ENCODE peak calls at places on chromosomes 1 and 21, in eight cellular contexts. One of them, this sample, is unnamed.

GRCh38 chr1:118928739-118929554 is 59.2 kb downstream of the TBX15 start:
- DNase-seq in ovary: no peak
- DNase-seq in breast epithelium: no peak
- DNase-seq in mammary epithelial cell: peak
- DNase-seq in A549: peak
- DNase-seq in transverse colon: no peak
- DNase-seq in left lung: no peak
- DNase-seq in astrocyte of the spinal cord: peak
- DNase-seq in this sample: peak

GRCh38 chr1:169094897-169095569 is 11.5 kb upstream of the ATP1B1 start:
- DNase-seq in mammary epithelial cell: no peak
- DNase-seq in astrocyte of the spinal cord: no peak
- DNase-seq in transverse colon: peak
- DNase-seq in ovary: no peak
- DNase-seq in left lung: no peak
- DNase-seq in A549: no peak
- DNase-seq in breast epithelium: no peak
- DNase-seq in this sample: no peak

GRCh38 chr1:156814571-156815260 is 1.9 kb downstream of the SH2D2A start:
- DNase-seq in breast epithelium: no peak
- DNase-seq in mammary epithelial cell: no peak
- DNase-seq in transverse colon: no peak
- DNase-seq in astrocyte of the spinal cord: no peak
- DNase-seq in ovary: no peak
- DNase-seq in left lung: no peak
- DNase-seq in A549: no peak
- DNase-seq in this sample: no peak

GRCh38 chr1:212525479-212526110 is 83.0 kb upstream of the ATF3 start:
- DNase-seq in ovary: no peak
- DNase-seq in A549: no peak
- DNase-seq in breast epithelium: no peak
- DNase-seq in mammary epithelial cell: peak
- DNase-seq in astrocyte of the spinal cord: peak
- DNase-seq in left lung: no peak
- DNase-seq in transverse colon: no peak
- DNase-seq in this sample: no peak

GRCh38 chr21:43611598-43612369 is 47.5 kb downstream of the HSF2BP start:
- DNase-seq in breast epithelium: peak
- DNase-seq in A549: peak
- DNase-seq in mammary epithelial cell: peak
- DNase-seq in ovary: peak
- DNase-seq in astrocyte of the spinal cord: peak
- DNase-seq in left lung: peak
- DNase-seq in transverse colon: peak
- DNase-seq in this sample: no peak

GRCh38 chr1:115364044-115364775 is 26.2 kb upstream of the NGF start:
- DNase-seq in mammary epithelial cell: no peak
- DNase-seq in transverse colon: no peak
- DNase-seq in left lung: no peak
- DNase-seq in astrocyte of the spinal cord: peak
- DNase-seq in A549: no peak
- DNase-seq in breast epithelium: no peak
- DNase-seq in ovary: no peak
- DNase-seq in this sample: no peak

GRCh38 chr1:234998174-234998741 is 130.4 kb downstream of the TOMM20 start:
- DNase-seq in A549: peak
- DNase-seq in left lung: peak
- DNase-seq in breast epithelium: peak
- DNase-seq in astrocyte of the spinal cord: peak
- DNase-seq in mammary epithelial cell: peak
- DNase-seq in ovary: peak
- DNase-seq in transverse colon: peak
- DNase-seq in this sample: no peak

GRCh38 chr1:89894210-89894668 is 73.4 kb downstream of the LRRC8D start:
- DNase-seq in left lung: no peak
- DNase-seq in astrocyte of the spinal cord: peak
- DNase-seq in A549: peak
- DNase-seq in breast epithelium: no peak
- DNase-seq in ovary: no peak
- DNase-seq in mammary epithelial cell: peak
- DNase-seq in transverse colon: no peak
- DNase-seq in this sample: no peak

GRCh38 chr1:187001198-187001904 is 172.6 kb downstream of the PLA2G4A start:
- DNase-seq in breast epithelium: no peak
- DNase-seq in A549: peak
- DNase-seq in ovary: no peak
- DNase-seq in left lung: no peak
- DNase-seq in mammary epithelial cell: peak
- DNase-seq in astrocyte of the spinal cord: peak
- DNase-seq in transverse colon: no peak
- DNase-seq in this sample: no peak

GRCh38 chr1:118842462-118843201 is 145.5 kb downstream of the TBX15 start:
- DNase-seq in A549: no peak
- DNase-seq in left lung: peak
- DNase-seq in astrocyte of the spinal cord: no peak
- DNase-seq in breast epithelium: no peak
- DNase-seq in transverse colon: no peak
- DNase-seq in mammary epithelial cell: no peak
- DNase-seq in ovary: no peak
- DNase-seq in this sample: no peak

DNA sequence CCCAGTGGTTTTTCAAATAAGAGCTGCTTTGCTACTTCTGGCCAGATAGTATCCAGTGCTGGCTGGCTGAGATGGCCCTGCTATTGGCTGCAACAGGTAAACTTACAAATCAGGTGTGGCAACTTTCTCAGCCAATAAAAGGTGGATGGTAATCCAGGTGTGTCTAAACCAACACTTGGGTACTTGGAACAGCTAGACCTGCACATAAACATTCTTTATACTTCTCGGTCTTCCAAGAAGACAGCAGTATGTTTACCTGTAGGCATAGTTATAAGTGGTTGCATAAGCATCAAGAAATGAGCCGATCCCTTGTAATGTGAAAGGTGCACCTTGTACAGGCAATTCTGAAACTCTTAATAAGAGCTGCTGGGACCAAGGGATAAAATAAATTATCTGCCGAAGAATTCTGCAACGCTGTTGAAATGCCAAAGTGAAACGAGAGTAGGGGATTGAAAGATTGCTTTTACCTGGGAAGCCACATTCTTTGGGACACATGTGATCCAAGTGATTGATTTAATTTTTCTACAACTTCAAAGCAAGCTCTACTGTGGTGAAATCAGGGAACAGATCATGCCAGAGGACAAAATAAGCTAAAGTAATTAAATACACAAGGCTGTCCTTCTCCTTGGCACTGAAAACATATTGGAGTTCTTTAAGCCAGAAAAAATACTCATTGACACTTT is at the start of gene CLDN8:
- DNase-seq in left lung: no peak
- DNase-seq in transverse colon: peak
- DNase-seq in breast epithelium: no peak
- DNase-seq in astrocyte of the spinal cord: no peak
- DNase-seq in mammary epithelial cell: peak
- DNase-seq in A549: no peak
- DNase-seq in ovary: no peak
- DNase-seq in this sample: no peak
- H3K4me3 ChIP-seq in left lung: no peak
- H3K4me3 ChIP-seq in transverse colon: no peak
- H3K4me3 ChIP-seq in breast epithelium: no peak
- H3K4me3 ChIP-seq in astrocyte of the spinal cord: no peak
- H3K4me3 ChIP-seq in mammary epithelial cell: no peak
- H3K4me3 ChIP-seq in A549: no peak
- H3K4me3 ChIP-seq in ovary: no peak
- H3K4me3 ChIP-seq in this sample: no peak

GRCh38 chr1:1779691-1780597 is 1.7 kb upstream of the NADK start:
- DNase-seq in left lung: peak
- DNase-seq in A549: no peak
- DNase-seq in mammary epithelial cell: peak
- DNase-seq in transverse colon: peak
- DNase-seq in astrocyte of the spinal cord: peak
- DNase-seq in breast epithelium: no peak
- DNase-seq in ovary: peak
- DNase-seq in this sample: peak

GRCh38 chr1:1781526-1781903 is 3.2 kb upstream of the NADK start:
- DNase-seq in left lung: no peak
- DNase-seq in breast epithelium: no peak
- DNase-seq in A549: no peak
- DNase-seq in astrocyte of the spinal cord: no peak
- DNase-seq in mammary epithelial cell: no peak
- DNase-seq in transverse colon: peak
- DNase-seq in ovary: no peak
- DNase-seq in this sample: no peak

GRCh38 chr1:1782399-1783221 is 4.3 kb upstream of the NADK start:
- DNase-seq in astrocyte of the spinal cord: peak
- DNase-seq in ovary: peak
- DNase-seq in breast epithelium: no peak
- DNase-seq in mammary epithelial cell: no peak
- DNase-seq in A549: peak
- DNase-seq in transverse colon: peak
- DNase-seq in left lung: peak
- DNase-seq in this sample: no peak

GRCh38 chr1:1778827-1779675 is 781 bp upstream of the NADK start:
- DNase-seq in left lung: peak
- DNase-seq in A549: no peak
- DNase-seq in mammary epithelial cell: peak
- DNase-seq in breast epithelium: peak
- DNase-seq in astrocyte of the spinal cord: no peak
- DNase-seq in transverse colon: peak
- DNase-seq in ovary: peak
- DNase-seq in this sample: no peak

DNA sequence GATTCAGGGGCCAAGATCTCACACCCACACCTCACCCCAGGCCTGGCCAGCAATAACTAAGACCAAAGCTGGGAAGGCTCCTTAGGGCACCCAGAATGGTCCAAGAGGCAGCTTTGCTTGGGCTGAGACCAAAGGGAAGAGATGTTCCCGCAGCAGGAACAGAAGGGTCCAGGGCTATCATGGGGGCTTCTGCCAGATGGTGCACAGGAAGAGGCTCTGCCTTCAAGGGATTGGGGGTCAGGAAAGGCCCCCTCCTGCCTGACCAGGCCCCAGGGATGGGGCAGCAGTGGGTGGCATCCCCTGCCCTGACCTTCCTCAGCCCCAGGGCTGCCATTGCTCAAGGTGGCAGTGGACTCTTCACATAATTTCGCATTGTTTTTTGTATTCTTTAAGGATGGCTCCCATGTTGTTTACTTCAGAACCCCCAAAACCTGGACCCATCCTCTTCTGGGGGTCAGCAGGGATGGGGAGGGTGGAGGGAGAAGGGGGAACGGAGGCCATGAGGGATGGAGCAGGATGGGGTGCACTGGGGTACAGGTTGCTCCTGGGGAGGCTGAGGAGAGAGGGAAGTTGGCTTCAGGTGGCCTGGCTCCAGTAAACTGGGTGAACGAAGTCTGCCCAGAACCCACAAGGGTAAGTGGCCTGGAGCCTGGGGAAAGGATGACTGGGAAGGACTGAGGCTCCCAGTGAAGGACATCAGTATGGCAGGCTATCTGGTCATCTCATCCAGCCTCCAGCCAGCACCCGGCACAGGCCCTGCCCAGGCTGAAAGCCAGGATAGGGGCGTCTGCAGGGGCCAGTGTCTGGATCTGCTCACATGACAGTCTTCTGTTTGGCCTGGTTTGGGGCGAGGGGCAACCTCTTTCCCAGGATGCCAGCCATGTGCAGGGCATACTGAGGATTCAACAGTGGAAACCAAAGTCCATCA is 2.6 kb upstream of the NADK start:
- DNase-seq in breast epithelium: no peak
- DNase-seq in ovary: no peak
- DNase-seq in A549: no peak
- DNase-seq in left lung: no peak
- DNase-seq in mammary epithelial cell: no peak
- DNase-seq in astrocyte of the spinal cord: no peak
- DNase-seq in transverse colon: no peak
- DNase-seq in this sample: no peak
- H3K4me3 ChIP-seq in breast epithelium: peak
- H3K4me3 ChIP-seq in ovary: no peak
- H3K4me3 ChIP-seq in A549: no peak
- H3K4me3 ChIP-seq in left lung: peak
- H3K4me3 ChIP-seq in mammary epithelial cell: no peak
- H3K4me3 ChIP-seq in astrocyte of the spinal cord: no peak
- H3K4me3 ChIP-seq in transverse colon: no peak
- H3K4me3 ChIP-seq in this sample: no peak

DNA sequence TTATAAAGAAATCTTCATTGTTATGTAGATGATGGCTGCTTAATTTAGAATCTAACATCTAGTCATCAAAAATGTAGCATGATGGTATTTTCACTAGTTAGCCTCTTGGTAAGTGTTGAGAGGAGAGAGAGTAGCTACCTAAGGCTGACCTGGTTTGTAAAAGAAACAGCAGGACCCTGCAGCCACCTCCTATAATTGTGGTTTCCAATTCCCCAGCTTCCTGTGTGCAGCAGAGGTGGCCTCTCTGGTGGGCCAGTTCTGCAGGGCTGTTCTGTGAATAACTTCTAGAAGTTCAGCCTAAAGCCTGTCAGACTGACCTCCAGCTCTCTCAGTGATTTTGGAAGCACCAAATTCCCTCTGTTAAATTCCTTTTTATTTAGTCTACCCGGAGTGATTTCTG is 246.4 kb upstream of the LRRC7 start:
- DNase-seq in ovary: no peak
- DNase-seq in mammary epithelial cell: no peak
- DNase-seq in astrocyte of the spinal cord: no peak
- DNase-seq in left lung: no peak
- DNase-seq in transverse colon: no peak
- DNase-seq in breast epithelium: no peak
- DNase-seq in A549: no peak
- DNase-seq in this sample: no peak
- H3K4me3 ChIP-seq in ovary: no peak
- H3K4me3 ChIP-seq in mammary epithelial cell: no peak
- H3K4me3 ChIP-seq in astrocyte of the spinal cord: no peak
- H3K4me3 ChIP-seq in left lung: no peak
- H3K4me3 ChIP-seq in transverse colon: no peak
- H3K4me3 ChIP-seq in breast epithelium: no peak
- H3K4me3 ChIP-seq in A549: no peak
- H3K4me3 ChIP-seq in this sample: no peak

GRCh38 chr1:47231314-47232186 is 475 bp downstream of the TAL1 start:
- DNase-seq in transverse colon: no peak
- DNase-seq in ovary: no peak
- DNase-seq in left lung: no peak
- DNase-seq in astrocyte of the spinal cord: peak
- DNase-seq in breast epithelium: no peak
- DNase-seq in mammary epithelial cell: peak
- DNase-seq in A549: peak
- DNase-seq in this sample: peak

GRCh38 chr1:47229884-47230691 is 1.9 kb downstream of the TAL1 start:
- DNase-seq in astrocyte of the spinal cord: peak
- DNase-seq in ovary: no peak
- DNase-seq in breast epithelium: no peak
- DNase-seq in transverse colon: no peak
- DNase-seq in mammary epithelial cell: no peak
- DNase-seq in A549: no peak
- DNase-seq in left lung: no peak
- DNase-seq in this sample: no peak

GRCh38 chr1:47232187-47232874 is at the start of gene TAL1:
- DNase-seq in breast epithelium: no peak
- DNase-seq in astrocyte of the spinal cord: no peak
- DNase-seq in ovary: no peak
- DNase-seq in left lung: no peak
- DNase-seq in mammary epithelial cell: no peak
- DNase-seq in A549: no peak
- DNase-seq in transverse colon: no peak
- DNase-seq in this sample: no peak

GRCh38 chr1:47229031-47229831 is 2.8 kb downstream of the TAL1 start:
- DNase-seq in astrocyte of the spinal cord: no peak
- DNase-seq in A549: no peak
- DNase-seq in ovary: no peak
- DNase-seq in transverse colon: no peak
- DNase-seq in left lung: no peak
- DNase-seq in mammary epithelial cell: no peak
- DNase-seq in breast epithelium: no peak
- DNase-seq in this sample: no peak

GRCh38 chr1:47230692-47231313 is 1.2 kb downstream of the TAL1 start:
- DNase-seq in astrocyte of the spinal cord: no peak
- DNase-seq in breast epithelium: no peak
- DNase-seq in mammary epithelial cell: no peak
- DNase-seq in left lung: no peak
- DNase-seq in A549: no peak
- DNase-seq in ovary: no peak
- DNase-seq in transverse colon: no peak
- DNase-seq in this sample: no peak
- H3K4me3 ChIP-seq in astrocyte of the spinal cord: no peak
- H3K4me3 ChIP-seq in breast epithelium: peak
- H3K4me3 ChIP-seq in mammary epithelial cell: no peak
- H3K4me3 ChIP-seq in left lung: peak
- H3K4me3 ChIP-seq in A549: peak
- H3K4me3 ChIP-seq in ovary: no peak
- H3K4me3 ChIP-seq in transverse colon: no peak
- H3K4me3 ChIP-seq in this sample: no peak